ENCODE peak calls at places on chromosomes 16 and 17, in five cellular contexts. D is AG04450, M is PC-3, G is A549, X is left ventricle myocardium inferior. R is an unnamed sample.
A peak's percentile ranks its signal among the peaks of the same experiment; 100 is the strongest.

GRCh38 chr17:6162892-6163291 is 92.7 kb downstream of the WSCD1 start:
- DNase-seq in M (no peak), X (no peak), D (no peak), G (no peak), R (no peak)

GRCh38 chr16:11079657-11080187 is 135.4 kb downstream of the CLEC16A start:
- DNase-seq in X (no peak), G (no peak), D (peak; percentile 93), M (peak; percentile 36), R (no peak)

GRCh38 chr17:76046064-76046463 is 19.0 kb upstream of the EVPL start:
- DNase-seq in X (no peak), D (no peak), M (no peak), G (no peak), R (no peak)

GRCh38 chr17:4635823-4636375 is 5.6 kb downstream of the ALOX15 start:
- DNase-seq in M (no peak), G (no peak), D (no peak), X (no peak), R (no peak)

GRCh38 chr16:8892101-8892575 is 10.0 kb downstream of the LITAFD start:
- DNase-seq in G (no peak), X (no peak), D (no peak), M (no peak), R (no peak)

GRCh38 chr16:19980866-19981265 is 92.8 kb downstream of the GPR139 start:
- DNase-seq in X (no peak), M (peak; percentile 15), G (peak; percentile 12), D (no peak), R (no peak)

GRCh38 chr17:39352511-39352910 is 48.9 kb downstream of the FBXL20 start:
- DNase-seq in G (no peak), M (no peak), X (no peak), D (no peak), R (no peak)

GRCh38 chr17:32503251-32504165 is 16.7 kb downstream of the CDK5R1 start:
- DNase-seq in D (no peak), M (peak; percentile 16), X (no peak), G (no peak), R (no peak)

GRCh38 chr16:50747206-50747956 is 5.5 kb downstream of the CYLD start:
- DNase-seq in D (no peak), G (no peak), M (peak; percentile 39), X (no peak), R (no peak)

GRCh38 chr17:55635253-55635766 is 87.4 kb downstream of the TMEM100 start:
- DNase-seq in M (no peak), X (no peak), D (no peak), G (no peak), R (no peak)

GRCh38 chr16:2824626-2825025 is 5.5 kb upstream of the ZG16B start:
- DNase-seq in M (no peak), G (no peak), X (no peak), D (no peak), R (no peak)

GRCh38 chr17:39740357-39741111 is 2.8 kb downstream of the GRB7 start:
- DNase-seq in X (no peak), D (no peak), M (peak; percentile 82), G (peak; percentile 60), R (no peak)

GRCh38 chr17:76710863-76711611 is at the start of gene MXRA7:
- DNase-seq in D (no peak), M (peak; percentile 78), X (peak; percentile 81), G (peak; percentile 78), R (no peak)

GRCh38 chr16:89374393-89374948 is 115.9 kb downstream of the ANKRD11 start:
- DNase-seq in X (no peak), G (no peak), D (no peak), M (peak; percentile 44), R (no peak)

GRCh38 chr17:75468779-75469373 is 12.4 kb downstream of the TMEM94 start:
- DNase-seq in X (no peak), D (no peak), G (no peak), M (peak; percentile 51), R (no peak)

GRCh38 chr17:80474933-80475915 is 1.2 kb downstream of the NPTX1 start:
- DNase-seq in G (no peak), X (no peak), D (no peak), M (no peak), R (no peak)

GRCh38 chr16:57992084-57992483 is 8.4 kb downstream of the ZNF319 start:
- DNase-seq in M (no peak), G (no peak), X (no peak), D (no peak), R (no peak)

GRCh38 chr16:30416624-30417298 is 9.4 kb downstream of the ZNF771 start:
- DNase-seq in X (no peak), M (no peak), D (no peak), G (no peak), R (no peak)

DNA sequence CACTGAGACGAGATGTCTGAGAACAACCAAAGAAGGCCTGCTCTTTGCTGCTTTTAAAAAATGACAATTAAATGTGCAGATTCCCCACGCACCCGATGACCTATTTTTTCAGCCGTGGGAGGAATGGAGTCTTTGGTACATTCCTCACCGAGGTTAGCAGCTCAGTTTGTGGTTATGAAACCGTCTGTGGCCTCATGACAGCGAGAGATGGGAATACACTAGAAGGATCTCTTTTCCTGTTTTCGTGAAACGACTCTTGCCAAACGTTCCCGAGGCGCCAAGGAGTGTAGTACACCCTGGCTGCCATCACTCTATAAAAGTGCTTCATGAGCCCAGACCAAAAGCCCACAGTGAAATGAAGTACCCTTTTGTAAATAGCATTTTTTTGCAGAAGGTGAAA is 87.8 kb downstream of the CRISPLD2 start:
- DNase-seq in M (no peak), X (no peak), D (no peak), G (no peak), R (no peak)
- TF ChIP-seq CTCF in M (no peak), X (peak; percentile 7), D (no peak), G (no peak), R (no peak)

DNA sequence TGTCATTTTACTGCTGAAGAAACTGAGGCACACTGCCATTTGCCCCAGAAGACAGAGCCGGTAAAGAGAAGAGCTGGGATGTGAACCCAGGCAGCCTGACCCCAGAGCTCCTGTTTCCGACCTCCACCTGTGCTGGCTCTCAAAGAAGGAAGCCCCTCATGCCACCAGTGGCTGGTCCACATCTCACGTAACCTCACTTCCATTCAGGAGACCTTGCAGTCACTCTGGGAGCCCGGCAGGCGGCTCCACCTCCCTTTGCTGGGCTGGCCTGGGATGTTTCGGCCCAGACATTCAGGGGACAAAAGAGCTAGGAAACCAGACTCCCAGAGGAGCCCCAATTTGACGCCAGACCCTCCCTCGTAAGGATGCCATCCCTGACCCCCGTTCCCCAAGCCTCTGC is 2.9 kb downstream of the TAF1C start:
- DNase-seq in D (no peak), X (no peak), G (peak; percentile 69), M (no peak), R (no peak)
- TF ChIP-seq CTCF in D (peak; percentile 23), X (peak; percentile 57), G (peak; percentile 61), M (peak; percentile 27), R (peak; percentile 81)

GRCh38 chr16:79767597-79768280 is 167.2 kb upstream of the MAF start:
- DNase-seq in G (no peak), X (no peak), M (no peak), D (no peak), R (no peak)
- TF ChIP-seq CTCF in G (peak; percentile 25), X (peak; percentile 39), M (no peak), D (peak; percentile 34), R (peak; percentile 49)

DNA sequence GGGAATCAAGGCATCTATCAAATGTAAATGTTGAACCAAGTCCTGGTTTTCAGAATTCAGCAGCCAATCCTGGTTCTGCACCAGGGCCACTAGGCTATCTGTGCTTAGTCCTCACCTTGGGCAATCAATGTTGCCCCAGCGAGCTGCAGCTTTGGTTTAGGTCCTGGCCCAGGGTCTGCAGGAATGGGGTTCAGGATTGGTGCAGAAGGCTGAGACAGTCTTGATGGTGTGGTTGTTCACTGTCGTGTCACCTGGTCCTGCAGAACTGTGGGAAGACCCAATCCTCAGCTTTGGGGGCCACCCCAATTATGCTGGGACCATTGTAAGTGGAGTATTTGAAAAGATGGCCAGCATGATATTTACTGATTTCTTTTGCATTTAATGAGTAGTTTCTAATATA is 10.6 kb downstream of the TERF2IP start:
- DNase-seq in X (no peak), M (no peak), D (no peak), G (no peak), R (no peak)
- TF ChIP-seq CTCF in X (no peak), M (no peak), D (no peak), G (no peak), R (no peak)